ENCODE peak calls at places on chromosomes 5 and 9, in nine cellular contexts. A is ELR; K is stimulated activated CD8-positive, alpha-beta memory T cell treated with anti-CD3 and anti-CD28 coated beads, Interleukin-15, amount 100 ng/mL, for 1 hour; I is AG04449; M is left lung; E is OCI-M1; W is activated gamma-delta T cell; Z is SW480; L is Calu3. Q is an unnamed sample.

GRCh38 chr9:72022846-72023245 is 37.6 kb downstream of the C9orf57 start:
- DNase-seq in Z (no peak), W (no peak), M (no peak), E (peak), I (peak), A (peak), K (no peak), L (no peak), Q (peak)

GRCh38 chr5:174837919-174838902 is 113.8 kb downstream of the MSX2 start:
- DNase-seq in A (no peak), M (no peak), Z (no peak), K (no peak), L (no peak), E (no peak), W (no peak), I (peak), Q (peak)

GRCh38 chr5:41856644-41857491 is 13.4 kb downstream of the OXCT1 start:
- DNase-seq in K (peak), A (peak), E (peak), I (no peak), M (no peak), Z (peak), W (no peak), L (peak), Q (peak)

GRCh38 chr5:54088081-54088480 is 222.3 kb downstream of the ARL15 start:
- DNase-seq in K (no peak), I (no peak), M (no peak), W (no peak), L (no peak), E (no peak), Z (no peak), A (peak), Q (no peak)

GRCh38 chr9:98230354-98230753 is 25.1 kb downstream of the TBC1D2 start:
- DNase-seq in L (no peak), E (no peak), M (no peak), A (no peak), K (no peak), W (no peak), Z (no peak), I (no peak), Q (no peak)

GRCh38 chr9:69996947-69997346 is 46.7 kb upstream of the MAMDC2 start:
- DNase-seq in A (no peak), M (no peak), L (no peak), Z (no peak), I (no peak), W (no peak), E (no peak), K (no peak), Q (no peak)

GRCh38 chr5:90981821-90982220 is 401.3 kb downstream of the ARRDC3 start:
- DNase-seq in L (no peak), A (no peak), Z (no peak), M (no peak), W (no peak), I (no peak), E (no peak), K (no peak), Q (no peak)

GRCh38 chr5:65024681-65025080 is 256.0 kb downstream of the CWC27 start:
- DNase-seq in A (no peak), I (no peak), L (no peak), E (no peak), Z (no peak), K (no peak), W (no peak), M (no peak), Q (no peak)

GRCh38 chr5:34585601-34586104 is 70.5 kb upstream of the RAI14 start:
- DNase-seq in W (no peak), Z (no peak), K (no peak), I (no peak), L (peak), A (peak), M (no peak), E (no peak), Q (no peak)

GRCh38 chr9:114001794-114002261 is 76.3 kb downstream of the AMBP start:
- DNase-seq in W (no peak), M (no peak), Z (no peak), L (no peak), I (no peak), K (no peak), A (no peak), E (no peak), Q (no peak)

GRCh38 chr5:11719888-11720481 is 184.3 kb downstream of the CTNND2 start:
- DNase-seq in I (no peak), M (no peak), A (peak), Z (peak), E (peak), W (no peak), L (peak), K (no peak), Q (peak)

GRCh38 chr9:127612993-127613954 is 1.2 kb downstream of the STXBP1 start:
- DNase-seq in Z (peak), A (peak), K (peak), E (no peak), I (no peak), L (peak), M (peak), W (peak), Q (peak)

GRCh38 chr5:139676951-139677367 is 28.8 kb downstream of the CXXC5 start:
- DNase-seq in Z (peak), M (no peak), W (no peak), A (no peak), I (no peak), K (no peak), L (no peak), E (no peak), Q (no peak)

GRCh38 chr9:122236681-122237080 is 7.9 kb upstream of the LHX6 start:
- DNase-seq in L (no peak), I (no peak), E (no peak), M (no peak), W (no peak), K (no peak), Z (no peak), A (peak), Q (peak)

GRCh38 chr9:72173080-72173479 is 23.8 kb downstream of the GDA start:
- DNase-seq in A (no peak), E (no peak), K (no peak), M (no peak), I (no peak), W (no peak), Z (no peak), L (no peak), Q (no peak)

GRCh38 chr5:76601470-76601869 is 21.7 kb downstream of the F2RL2 start:
- DNase-seq in E (peak), M (no peak), L (peak), A (peak), Z (peak), I (no peak), K (no peak), W (no peak), Q (peak)